ENCODE peak calls at places on chromosomes 2 and 18, in six cellular contexts. J, L, Y, H, A and T are unnamed samples.

GRCh38 chr2:3399829-3400228 is 20.3 kb downstream of the TRAPPC12 start:
- DNase-seq in J (no peak), L (no peak), Y (no peak), H (no peak), A (no peak), T (no peak)

GRCh38 chr18:3305933-3306332 is 44.0 kb downstream of the MYL12B start:
- DNase-seq in J (no peak), L (no peak), Y (no peak), H (no peak), A (no peak), T (no peak)

GRCh38 chr18:79429381-79429780 is 33.7 kb downstream of the NFATC1 start:
- DNase-seq in J (no peak), L (no peak), Y (no peak), H (no peak), A (no peak), T (no peak)

GRCh38 chr18:48007955-48008701 is 77.7 kb upstream of the SMAD2 start:
- DNase-seq in J (peak; percentile 71), L (peak; percentile 76), Y (peak; percentile 94), H (peak; percentile 78), A (peak; percentile 73), T (peak; percentile 81)

GRCh38 chr2:71716697-71717624 is 263.6 kb downstream of the DYSF start:
- DNase-seq in J (peak; percentile 74), L (peak; percentile 82), Y (peak; percentile 17), H (peak; percentile 43), A (peak; percentile 59), T (no peak)

GRCh38 chr2:128314026-128314347 is 4.7 kb downstream of the HS6ST1 start:
- DNase-seq in J (no peak), L (no peak), Y (no peak), H (no peak), A (no peak), T (no peak)

GRCh38 chr18:46555724-46556123 is 101.3 kb downstream of the LOXHD1 start:
- DNase-seq in J (no peak), L (no peak), Y (peak; percentile 54), H (no peak), A (no peak), T (peak; percentile 37)

GRCh38 chr2:186976329-186976728 is 127.4 kb upstream of the ZSWIM2 start:
- DNase-seq in J (no peak), L (no peak), Y (no peak), H (no peak), A (no peak), T (no peak)

GRCh38 chr2:221104391-221104811 is 467.7 kb downstream of the EPHA4 start:
- DNase-seq in J (peak; percentile 48), L (peak; percentile 41), Y (no peak), H (peak; percentile 34), A (no peak), T (no peak)

GRCh38 chr2:144454466-144455287 is 65.2 kb downstream of the ZEB2 start:
- DNase-seq in J (no peak), L (no peak), Y (no peak), H (no peak), A (no peak), T (no peak)

GRCh38 chr2:144183744-144184143 is 336.2 kb downstream of the ZEB2 start:
- DNase-seq in J (peak; percentile 75), L (peak; percentile 26), Y (no peak), H (no peak), A (peak; percentile 19), T (no peak)

GRCh38 chr2:70767699-70768584 is at the start of gene ADD2:
- DNase-seq in J (peak; percentile 56), L (no peak), Y (peak; percentile 86), H (no peak), A (peak; percentile 9), T (no peak)

GRCh38 chr18:45837283-45838070 is 12.0 kb downstream of the SIGLEC15 start:
- DNase-seq in J (peak; percentile 70), L (peak; percentile 50), Y (no peak), H (peak; percentile 60), A (peak; percentile 38), T (no peak)

GRCh38 chr2:53787255-53787910 is 539 bp downstream of the ERLEC1 start:
- DNase-seq in J (no peak), L (peak; percentile 69), Y (no peak), H (no peak), A (no peak), T (no peak)

GRCh38 chr2:151347904-151348303 is 9.5 kb upstream of the TNFAIP6 start:
- DNase-seq in J (no peak), L (no peak), Y (no peak), H (no peak), A (no peak), T (no peak)

GRCh38 chr2:30886101-30886500 is 78.9 kb upstream of the CAPN13 start:
- DNase-seq in J (no peak), L (no peak), Y (no peak), H (no peak), A (no peak), T (no peak)

GRCh38 chr18:47754311-47755101 is 176.0 kb downstream of the SMAD2 start:
- DNase-seq in J (peak; percentile 62), L (no peak), Y (peak; percentile 76), H (peak; percentile 43), A (peak; percentile 58), T (peak; percentile 64)

GRCh38 chr18:50273203-50274043 is 7.1 kb upstream of the CFAP53 start:
- DNase-seq in J (no peak), L (no peak), Y (no peak), H (no peak), A (no peak), T (no peak)

GRCh38 chr18:50262977-50263376 is 3.3 kb downstream of the CFAP53 start:
- DNase-seq in J (no peak), L (no peak), Y (no peak), H (no peak), A (no peak), T (no peak)

GRCh38 chr18:50266248-50266704 is at the start of gene CFAP53:
- DNase-seq in J (peak; percentile 96), L (peak; percentile 96), Y (no peak), H (peak; percentile 89), A (peak; percentile 94), T (peak; percentile 94)

GRCh38 chr18:50272593-50272992 is 6.3 kb upstream of the CFAP53 start:
- DNase-seq in J (no peak), L (no peak), Y (no peak), H (no peak), A (no peak), T (no peak)

GRCh38 chr18:50268022-50268747 is 1.9 kb upstream of the CFAP53 start:
- DNase-seq in J (peak; percentile 95), L (peak; percentile 88), Y (no peak), H (peak; percentile 78), A (peak; percentile 89), T (peak; percentile 72)
- TF ChIP-seq POLR2A in J (no peak), L (peak; percentile 44), Y (no peak), H (no peak), A (peak; percentile 27), T (peak; percentile 60)

GRCh38 chr2:239905306-239905705 is 119.8 kb downstream of the NDUFA10 start:
- DNase-seq in J (no peak), L (no peak), Y (no peak), H (no peak), A (no peak), T (no peak)
- TF ChIP-seq POLR2A in J (no peak), L (no peak), Y (no peak), H (no peak), A (no peak), T (no peak)

GRCh38 chr18:49052891-49053644 is 102.3 kb upstream of the SMAD7 start:
- DNase-seq in J (peak; percentile 71), L (no peak), Y (no peak), H (no peak), A (no peak), T (no peak)
- TF ChIP-seq POLR2A in J (no peak), L (no peak), Y (no peak), H (no peak), A (no peak), T (no peak)

DNA sequence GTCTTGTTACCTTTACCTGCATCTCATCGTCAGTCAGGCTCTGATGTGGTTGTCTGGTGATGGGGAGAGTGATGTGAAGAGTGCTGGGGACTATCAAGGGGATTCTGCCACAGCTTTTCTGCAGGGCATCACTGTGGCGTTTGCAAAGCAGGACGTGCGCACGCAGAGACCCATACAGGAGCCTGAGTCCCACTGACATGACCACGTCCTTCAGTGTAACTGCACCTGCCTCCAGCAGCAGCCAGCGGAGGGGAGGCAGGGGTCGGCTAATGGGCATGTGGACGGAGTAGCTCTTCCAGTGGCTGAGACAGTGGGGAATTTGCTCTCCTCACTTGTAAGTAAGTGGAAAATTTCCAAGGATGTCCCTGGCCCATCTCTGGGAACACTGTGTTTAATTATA is 6.5 kb downstream of the ALKAL2 start:
- DNase-seq in J (no peak), L (no peak), Y (no peak), H (no peak), A (no peak), T (no peak)
- TF ChIP-seq POLR2A in J (no peak), L (no peak), Y (no peak), H (no peak), A (no peak), T (no peak)

GRCh38 chr2:103739216-103739615 is 977.4 kb downstream of the TMEM182 start:
- DNase-seq in J (no peak), L (no peak), Y (no peak), H (no peak), A (no peak), T (no peak)
- TF ChIP-seq POLR2A in J (no peak), L (no peak), Y (no peak), H (no peak), A (no peak), T (no peak)

GRCh38 chr18:10518595-10519273 is 7.1 kb upstream of the NAPG start:
- DNase-seq in J (no peak), L (peak; percentile 51), Y (peak; percentile 38), H (peak; percentile 35), A (peak; percentile 27), T (no peak)
- TF ChIP-seq POLR2A in J (no peak), L (no peak), Y (no peak), H (no peak), A (no peak), T (no peak)

DNA sequence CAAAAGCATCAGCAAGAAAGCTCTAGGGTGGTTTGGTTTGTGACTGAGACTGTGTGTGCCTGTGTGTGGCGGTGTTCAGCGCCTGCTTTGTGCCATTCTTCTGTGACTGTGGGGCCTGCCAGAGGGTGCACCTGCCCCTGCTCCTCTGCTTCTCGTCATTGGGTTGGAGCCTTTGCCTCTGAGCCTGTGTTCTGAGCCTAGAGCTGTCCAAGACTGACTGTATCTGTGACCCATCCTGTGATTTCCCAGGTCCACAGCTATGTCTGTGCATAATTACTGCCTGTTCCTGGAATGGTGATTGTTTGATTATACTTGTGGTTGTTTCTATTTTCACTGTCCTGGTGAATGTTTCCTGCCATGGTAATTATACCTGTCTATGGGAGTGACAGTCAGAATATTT is 57.1 kb upstream of the KLHL29 start:
- DNase-seq in J (no peak), L (no peak), Y (no peak), H (no peak), A (no peak), T (no peak)
- TF ChIP-seq POLR2A in J (no peak), L (no peak), Y (no peak), H (no peak), A (no peak), T (no peak)

DNA sequence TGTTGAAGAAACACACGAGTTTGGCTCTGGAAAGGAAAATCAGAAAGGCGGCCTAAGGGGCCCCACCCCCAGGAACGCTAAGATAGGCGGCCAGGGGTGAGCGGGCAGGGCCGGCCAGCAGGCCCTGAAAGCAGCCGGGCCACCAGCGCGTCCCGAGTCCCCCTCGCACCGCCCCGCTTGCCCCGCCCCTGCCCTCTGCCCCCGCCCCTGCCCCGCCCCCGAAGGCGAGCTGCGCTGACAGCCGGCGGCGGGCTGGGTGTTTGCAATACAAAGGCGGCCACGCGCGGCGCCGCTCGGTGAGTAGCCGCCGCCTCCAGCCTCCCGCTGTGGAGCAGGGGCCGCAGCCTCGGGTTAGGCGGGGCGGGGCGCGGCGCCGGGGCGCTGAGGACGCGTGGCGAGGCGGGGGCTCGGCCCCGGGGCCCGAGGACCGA is at the start of gene LPIN1:
- DNase-seq in J (peak; percentile 95), L (peak; percentile 91), Y (peak; percentile 92), H (peak; percentile 93), A (peak; percentile 93), T (peak; percentile 87)
- TF ChIP-seq POLR2A in J (peak; percentile 81), L (peak; percentile 93), Y (no peak), H (no peak), A (peak; percentile 29), T (peak; percentile 34)